ENCODE peak calls at places on chromosomes 1 and 21, in four cellular contexts. J, W, U and D are unnamed samples.

GRCh38 chr1:55781003-55781402 is 565.8 kb upstream of the USP24 start:
- DNase-seq in J (no peak), W (no peak), U (no peak), D (no peak)

GRCh38 chr1:55337801-55338447 is 122.8 kb upstream of the USP24 start:
- DNase-seq in J (peak), W (peak), U (no peak), D (no peak)

GRCh38 chr1:221643404-221644175 is 98.3 kb downstream of the DUSP10 start:
- DNase-seq in J (no peak), W (peak), U (no peak), D (no peak)

GRCh38 chr1:63774617-63775417 is 1.0 kb downstream of the ROR1 start:
- DNase-seq in J (peak), W (no peak), U (peak), D (no peak)

GRCh38 chr1:163876546-163876945 is 554.8 kb downstream of the NUF2 start:
- DNase-seq in J (no peak), W (no peak), U (no peak), D (no peak)

GRCh38 chr1:238336531-238336930 is 445.8 kb upstream of the ZP4 start:
- DNase-seq in J (no peak), W (no peak), U (no peak), D (no peak)

GRCh38 chr1:213989740-213990472 is 2.1 kb downstream of the PROX1 start:
- DNase-seq in J (no peak), W (no peak), U (no peak), D (no peak)

GRCh38 chr1:29490204-29490934 is 254.0 kb downstream of the PTPRU start:
- DNase-seq in J (no peak), W (no peak), U (no peak), D (no peak)

GRCh38 chr1:186435336-186435735 is 25.6 kb downstream of the PDC start:
- DNase-seq in J (no peak), W (no peak), U (no peak), D (no peak)

GRCh38 chr21:17989780-17990179 is 170.6 kb upstream of the C21orf91 start:
- DNase-seq in J (no peak), W (no peak), U (no peak), D (no peak)

GRCh38 chr1:45604239-45604638 is 19.6 kb downstream of the CCDC17 start:
- DNase-seq in J (no peak), W (no peak), U (no peak), D (no peak)

GRCh38 chr1:200708769-200709168 is 29.9 kb upstream of the CAMSAP2 start:
- DNase-seq in J (no peak), W (no peak), U (no peak), D (no peak)

GRCh38 chr1:245380790-245381535 is 226.2 kb downstream of the KIF26B start:
- DNase-seq in J (no peak), W (no peak), U (no peak), D (no peak)

GRCh38 chr1:8127201-8127641 is 101.1 kb upstream of the ERRFI1 start:
- DNase-seq in J (peak), W (no peak), U (no peak), D (no peak)

GRCh38 chr1:223556414-223557124 is 108.9 kb downstream of the CAPN8 start:
- DNase-seq in J (no peak), W (peak), U (peak), D (no peak)

GRCh38 chr1:111707906-111708305 is 31.3 kb downstream of the INKA2 start:
- DNase-seq in J (no peak), W (no peak), U (no peak), D (no peak)

GRCh38 chr1:66890621-66891020 is 34.0 kb downstream of the DNAI4 start:
- DNase-seq in J (no peak), W (no peak), U (no peak), D (no peak)

GRCh38 chr1:100322436-100323211 is 29.7 kb upstream of the CDC14A start:
- DNase-seq in J (no peak), W (no peak), U (no peak), D (no peak)